ENCODE peak calls at places on chromosomes 1 and 21, in ten cellular contexts. F is T-cell; H is astrocyte of the spinal cord; E is NCI-H510A; R is fibroblast of the aortic adventitia; O is amniotic stem cell; Y is foreskin fibroblast; C is thoracic aorta; J is activated CD4-positive, alpha-beta T cell treated with anti-CD3 and anti-CD28 coated beads, Interleukin-2, amount 50 U/mL, for 24 hours; M is WTC11. B is an unnamed sample.

GRCh38 chr1:224554620-224555259 is 61.4 kb upstream of the CNIH3 start:
- DNase-seq in J (no peak), Y (no peak), R (no peak), M (no peak), E (no peak), O (no peak), C (no peak), H (no peak), F (no peak), B (no peak)

GRCh38 chr1:2233997-2234761 is 6.1 kb downstream of the SKI start:
- DNase-seq in R (peak), M (no peak), F (peak), J (peak), Y (peak), E (no peak), O (peak), C (peak), H (peak), B (peak)

GRCh38 chr1:239587066-239587465 is 200.7 kb downstream of the CHRM3 start:
- DNase-seq in F (no peak), E (no peak), R (no peak), J (no peak), C (no peak), M (no peak), Y (no peak), H (no peak), O (no peak), B (no peak)

GRCh38 chr1:238652346-238652968 is 733.9 kb upstream of the CHRM3 start:
- DNase-seq in Y (peak), F (no peak), R (peak), J (no peak), E (no peak), H (peak), M (no peak), O (peak), C (no peak), B (peak)

GRCh38 chr1:68317543-68317942 is 85.2 kb upstream of the WLS start:
- DNase-seq in O (no peak), E (no peak), Y (no peak), R (no peak), J (no peak), C (no peak), F (no peak), M (no peak), H (no peak), B (no peak)

GRCh38 chr1:203453616-203454015 is 22.0 kb upstream of the PRELP start:
- DNase-seq in F (no peak), O (no peak), R (no peak), Y (no peak), C (no peak), E (no peak), H (no peak), J (no peak), M (no peak), B (no peak)

GRCh38 chr1:115467790-115468189 is 129.7 kb upstream of the NGF start:
- DNase-seq in J (no peak), H (no peak), Y (no peak), F (no peak), E (no peak), R (no peak), M (no peak), O (no peak), C (no peak), B (no peak)

GRCh38 chr1:118039170-118039569 is 109.6 kb downstream of the WDR3 start:
- DNase-seq in R (no peak), F (no peak), C (no peak), M (no peak), O (no peak), H (no peak), J (no peak), Y (no peak), E (no peak), B (no peak)

GRCh38 chr1:52268372-52268771 is 97.6 kb downstream of the CC2D1B start:
- DNase-seq in R (peak), Y (no peak), H (peak), E (no peak), M (peak), O (no peak), F (no peak), J (no peak), C (no peak), B (peak)

GRCh38 chr1:212655668-212656440 is 43.8 kb downstream of the BATF3 start:
- DNase-seq in F (no peak), O (no peak), E (no peak), J (no peak), C (no peak), M (no peak), R (peak), Y (peak), H (no peak), B (peak)

GRCh38 chr1:53048345-53048737 is 13.7 kb upstream of the PODN start:
- DNase-seq in C (no peak), E (no peak), Y (no peak), O (no peak), H (peak), M (no peak), F (no peak), J (no peak), R (no peak), B (peak)

GRCh38 chr1:246588322-246588721 is 22.1 kb downstream of the CNST start:
- DNase-seq in C (no peak), O (peak), Y (peak), J (no peak), H (no peak), R (peak), E (no peak), F (no peak), M (no peak), B (peak)

GRCh38 chr1:184971522-184972265 is 2.6 kb downstream of the NIBAN1 start:
- DNase-seq in O (no peak), C (no peak), E (no peak), F (no peak), J (no peak), M (no peak), Y (no peak), R (no peak), H (no peak), B (peak)

GRCh38 chr1:212683357-212683722 is 16.3 kb downstream of the BATF3 start:
- DNase-seq in M (no peak), J (no peak), E (no peak), Y (no peak), C (no peak), H (no peak), R (no peak), F (no peak), O (no peak), B (no peak)

GRCh38 chr1:214364335-214364734 is 83.4 kb downstream of the SMYD2 start:
- DNase-seq in C (no peak), Y (no peak), O (no peak), F (no peak), M (no peak), H (no peak), E (no peak), J (no peak), R (peak), B (peak)

GRCh38 chr21:32812035-32812434 is 40.5 kb upstream of the PAXBP1 start:
- DNase-seq in M (no peak), O (no peak), F (no peak), R (peak), H (no peak), C (no peak), J (no peak), E (no peak), Y (peak), B (peak)

GRCh38 chr1:231885209-231885854 is 258.7 kb downstream of the DISC1 start:
- DNase-seq in C (no peak), Y (no peak), R (peak), F (no peak), J (no peak), H (peak), E (no peak), M (no peak), O (peak), B (no peak)

GRCh38 chr1:238474263-238474662 is 583.5 kb upstream of the ZP4 start:
- DNase-seq in O (no peak), M (no peak), H (no peak), C (no peak), F (no peak), J (no peak), E (no peak), R (no peak), Y (no peak), B (no peak)

GRCh38 chr1:109237512-109237911 is 11.8 kb upstream of the CELSR2 start:
- DNase-seq in C (no peak), M (no peak), H (no peak), Y (no peak), F (no peak), E (no peak), J (no peak), R (no peak), O (no peak), B (no peak)

GRCh38 chr1:241839369-241839990 is 8.5 kb upstream of the EXO1 start:
- DNase-seq in C (no peak), F (no peak), Y (no peak), J (no peak), M (no peak), H (no peak), E (no peak), R (no peak), O (no peak), B (no peak)

GRCh38 chr1:94962745-94963265 is 35.9 kb upstream of the CNN3 start:
- DNase-seq in F (no peak), E (no peak), O (no peak), H (peak), M (no peak), J (peak), R (peak), C (no peak), Y (peak), B (peak)

GRCh38 chr1:64956241-64956640 is 10.1 kb downstream of the JAK1 start:
- DNase-seq in F (no peak), R (peak), O (no peak), Y (peak), J (no peak), H (no peak), M (no peak), C (no peak), E (no peak), B (peak)

GRCh38 chr1:93908394-93909145 is 660 bp downstream of the GCLM start:
- DNase-seq in F (peak), E (peak), O (no peak), R (peak), C (peak), H (no peak), M (peak), J (peak), Y (peak), B (peak)

GRCh38 chr1:235832011-235832410 is 34.7 kb downstream of the LYST start:
- DNase-seq in M (no peak), J (no peak), Y (no peak), R (no peak), E (no peak), C (no peak), F (no peak), O (no peak), H (no peak), B (no peak)

GRCh38 chr1:116581323-116581885 is 10.6 kb upstream of the CD58 start:
- DNase-seq in Y (no peak), H (no peak), J (no peak), O (no peak), C (no peak), M (no peak), E (no peak), R (no peak), F (no peak), B (no peak)

GRCh38 chr1:111990026-111990877 is 784 bp upstream of the KCND3 start:
- DNase-seq in R (no peak), J (no peak), C (no peak), Y (peak), F (no peak), M (peak), H (no peak), O (no peak), E (no peak), B (peak)

GRCh38 chr1:180851995-180852887 is 60.5 kb upstream of the KIAA1614 start:
- DNase-seq in F (no peak), J (no peak), H (no peak), O (no peak), Y (no peak), R (no peak), M (no peak), E (no peak), C (no peak), B (no peak)

B was measured in GM23248.